ENCODE peak calls at places on chromosomes 11 and 22, in four cellular contexts. G is fibroblast of the aortic adventitia, L is brain microvascular endothelial cell, E is GM12865. X is an unnamed sample.

GRCh38 chr11:15965562-15966250 is 390.6 kb downstream of the SOX6 start:
- DNase-seq in G (no peak), L (no peak), E (peak; percentile 48), X (no peak)

GRCh38 chr22:29082826-29083545 is 10.2 kb downstream of the KREMEN1 start:
- DNase-seq in G (no peak), L (no peak), E (no peak), X (no peak)

GRCh38 chr22:49211176-49211575 is 616.5 kb downstream of the BRD1 start:
- DNase-seq in G (no peak), L (no peak), E (no peak), X (no peak)

GRCh38 chr22:46761539-46762237 is 762 bp upstream of the TBC1D22A start:
- DNase-seq in G (no peak), L (no peak), E (no peak), X (no peak)

GRCh38 chr11:38123673-38124072 is 1525.6 kb upstream of the RAG2 start:
- DNase-seq in G (no peak), L (no peak), E (no peak), X (no peak)

GRCh38 chr11:33574366-33574765 is 126.3 kb downstream of the C11orf91 start:
- DNase-seq in G (no peak), L (no peak), E (no peak), X (no peak)

GRCh38 chr11:117662255-117662654 is 134.8 kb downstream of the DSCAML1 start:
- DNase-seq in G (no peak), L (no peak), E (no peak), X (no peak)

GRCh38 chr11:67634366-67635230 is 4.9 kb upstream of the NUDT8 start:
- DNase-seq in G (no peak), L (no peak), E (no peak), X (no peak)

GRCh38 chr22:39534591-39535301 is 2.2 kb upstream of the RPS19BP1 start:
- DNase-seq in G (peak; percentile 63), L (peak; percentile 54), E (peak; percentile 72), X (peak; percentile 50)

GRCh38 chr11:66880484-66881211 is 23.8 kb downstream of the LRFN4 start:
- DNase-seq in G (no peak), L (no peak), E (no peak), X (peak; percentile 76)

GRCh38 chr11:104451193-104451592 is 287.2 kb upstream of the PDGFD start:
- DNase-seq in G (no peak), L (no peak), E (no peak), X (no peak)

GRCh38 chr11:122439911-122440782 is 215.4 kb upstream of the UBASH3B start:
- DNase-seq in G (peak; percentile 47), L (peak; percentile 34), E (no peak), X (peak; percentile 30)

GRCh38 chr11:71962428-71963038 is 33.7 kb downstream of the RNF121 start:
- DNase-seq in G (peak; percentile 61), L (no peak), E (peak; percentile 30), X (peak; percentile 67)

GRCh38 chr22:48835857-48836672 is 991.6 kb downstream of the BRD1 start:
- DNase-seq in G (no peak), L (no peak), E (no peak), X (no peak)

GRCh38 chr11:22875869-22876473 is 15.7 kb upstream of the CCDC179 start:
- DNase-seq in G (peak; percentile 88), L (peak; percentile 85), E (peak; percentile 84), X (peak; percentile 91)

GRCh38 chr22:22045576-22046335 is 63.2 kb upstream of the TOP3B start:
- DNase-seq in G (no peak), L (no peak), E (no peak), X (no peak)

GRCh38 chr22:22786301-22787115 is 101.1 kb upstream of the IGLL5 start:
- DNase-seq in G (no peak), L (no peak), E (no peak), X (no peak)

GRCh38 chr11:47995318-47995717 is 15.0 kb downstream of the PTPRJ start:
- DNase-seq in G (no peak), L (no peak), E (no peak), X (no peak)

GRCh38 chr22:32044913-32045312 is 1.9 kb downstream of the SLC5A1 start:
- DNase-seq in G (peak; percentile 16), L (no peak), E (no peak), X (peak; percentile 45)

GRCh38 chr22:48919187-48919590 is 908.5 kb downstream of the BRD1 start:
- DNase-seq in G (no peak), L (no peak), E (no peak), X (no peak)

GRCh38 chr22:19568337-19569311 is 44.4 kb upstream of the CLDN5 start:
- DNase-seq in G (peak; percentile 87), L (peak; percentile 82), E (no peak), X (no peak)

GRCh38 chr11:12701815-12702214 is 27.6 kb downstream of the TEAD1 start:
- DNase-seq in G (no peak), L (no peak), E (no peak), X (no peak)

GRCh38 chr22:44026630-44027511 is 2.8 kb downstream of the PARVB start:
- DNase-seq in G (no peak), L (peak; percentile 84), E (peak; percentile 96), X (peak; percentile 80)

GRCh38 chr11:64119748-64120147 is 46.2 kb downstream of the MACROD1 start:
- DNase-seq in G (no peak), L (no peak), E (no peak), X (no peak)

GRCh38 chr22:46656856-46657654 is 36.9 kb downstream of the GRAMD4 start:
- DNase-seq in G (no peak), L (no peak), E (no peak), X (no peak)

GRCh38 chr22:47783433-47784366 is 1021.2 kb downstream of the TBC1D22A start:
- DNase-seq in G (no peak), L (no peak), E (no peak), X (no peak)

GRCh38 chr11:118610220-118610772 is 2.9 kb downstream of the PHLDB1 start:
- DNase-seq in G (no peak), L (no peak), E (no peak), X (no peak)

GRCh38 chr11:103673773-103674172 is 362.7 kb upstream of the DDI1 start:
- DNase-seq in G (peak; percentile 66), L (no peak), E (no peak), X (no peak)

GRCh38 chr11:84722583-84723108 is 904.5 kb downstream of the DLG2 start:
- DNase-seq in G (no peak), L (no peak), E (no peak), X (no peak)

GRCh38 chr11:44530413-44531115 is 34.9 kb upstream of the CD82 start:
- DNase-seq in G (peak; percentile 31), L (no peak), E (no peak), X (peak; percentile 58)

GRCh38 chr22:50576070-50576469 is 2.2 kb downstream of the CPT1B start:
- DNase-seq in G (peak; percentile 41), L (peak; percentile 12), E (no peak), X (no peak)

GRCh38 chr11:95104121-95104830 is 14.6 kb downstream of the ENDOD1 start:
- DNase-seq in G (no peak), L (no peak), E (no peak), X (no peak)

GRCh38 chr11:47724041-47724729 is 9.0 kb upstream of the AGBL2 start:
- DNase-seq in G (peak; percentile 75), L (peak; percentile 87), E (no peak), X (peak; percentile 26)

GRCh38 chr11:103529217-103529684 is 420.0 kb downstream of the DYNC2H1 start:
- DNase-seq in G (peak; percentile 73), L (peak; percentile 87), E (no peak), X (no peak)

GRCh38 chr11:67698247-67698646 is 23.8 kb upstream of the ALDH3B2 start:
- DNase-seq in G (no peak), L (peak; percentile 3), E (peak; percentile 60), X (peak; percentile 21)

GRCh38 chr11:48087974-48088681 is 107.8 kb downstream of the PTPRJ start:
- DNase-seq in G (no peak), L (no peak), E (no peak), X (no peak)

GRCh38 chr11:87926250-87926970 is 248.8 kb downstream of the RAB38 start:
- DNase-seq in G (peak; percentile 1), L (peak; percentile 90), E (no peak), X (peak; percentile 52)

GRCh38 chr11:102099755-102100154 is 10.5 kb upstream of the YAP1 start:
- DNase-seq in G (no peak), L (no peak), E (no peak), X (no peak)

X was measured in H4.